ENCODE peak calls at places on chromosomes 6 and 20, in four cellular contexts. M, V, H and D are unnamed samples.

GRCh38 chr6:158031445-158032353 is 50.0 kb downstream of the SYNJ2 start:
- DNase-seq in M (no peak), V (peak; percentile 82), H (peak; percentile 95), D (no peak)

GRCh38 chr6:61134028-61134427 is 1152.0 kb downstream of the KHDRBS2 start:
- DNase-seq in M (no peak), V (no peak), H (no peak), D (no peak)

GRCh38 chr20:19654906-19655305 is 103.2 kb upstream of the RIN2 start:
- DNase-seq in M (no peak), V (no peak), H (no peak), D (no peak)

GRCh38 chr20:47204008-47204745 is 152.3 kb downstream of the ZMYND8 start:
- DNase-seq in M (no peak), V (no peak), H (peak; percentile 46), D (peak; percentile 79)

GRCh38 chr6:169852504-169853195 is 101.2 kb downstream of the ERMARD start:
- DNase-seq in M (no peak), V (no peak), H (no peak), D (no peak)

GRCh38 chr20:50540620-50541605 is 30.7 kb downstream of the PTPN1 start:
- DNase-seq in M (peak; percentile 19), V (no peak), H (peak; percentile 79), D (peak; percentile 55)

GRCh38 chr6:16955899-16956298 is 146.0 kb upstream of the STMND1 start:
- DNase-seq in M (no peak), V (no peak), H (no peak), D (no peak)

GRCh38 chr6:113936093-113936934 is 34.6 kb downstream of the HDAC2 start:
- DNase-seq in M (peak; percentile 59), V (peak; percentile 41), H (peak; percentile 76), D (no peak)

GRCh38 chr6:73393278-73393677 is 1.4 kb upstream of the DDX43 start:
- DNase-seq in M (no peak), V (no peak), H (no peak), D (no peak)

GRCh38 chr6:118784641-118785164 is 109.2 kb upstream of the ASF1A start:
- DNase-seq in M (no peak), V (no peak), H (no peak), D (no peak)

GRCh38 chr20:62049342-62050165 is 16.1 kb downstream of the TAF4 start:
- DNase-seq in M (no peak), V (no peak), H (no peak), D (no peak)

GRCh38 chr20:64152906-64153305 is 11.3 kb upstream of the MYT1 start:
- DNase-seq in M (no peak), V (no peak), H (no peak), D (no peak)

GRCh38 chr6:140623498-140623897 is 1249.0 kb upstream of the CITED2 start:
- DNase-seq in M (no peak), V (no peak), H (peak; percentile 92), D (no peak)

GRCh38 chr20:50472693-50473610 is 37.2 kb upstream of the PTPN1 start:
- DNase-seq in M (peak; percentile 23), V (no peak), H (no peak), D (no peak)

GRCh38 chr6:89059227-89059626 is 21.3 kb upstream of the PNRC1 start:
- DNase-seq in M (no peak), V (no peak), H (no peak), D (no peak)

GRCh38 chr20:62627901-62628612 is 14.2 kb upstream of the SLCO4A1 start:
- DNase-seq in M (no peak), V (no peak), H (peak; percentile 55), D (no peak)

DNA sequence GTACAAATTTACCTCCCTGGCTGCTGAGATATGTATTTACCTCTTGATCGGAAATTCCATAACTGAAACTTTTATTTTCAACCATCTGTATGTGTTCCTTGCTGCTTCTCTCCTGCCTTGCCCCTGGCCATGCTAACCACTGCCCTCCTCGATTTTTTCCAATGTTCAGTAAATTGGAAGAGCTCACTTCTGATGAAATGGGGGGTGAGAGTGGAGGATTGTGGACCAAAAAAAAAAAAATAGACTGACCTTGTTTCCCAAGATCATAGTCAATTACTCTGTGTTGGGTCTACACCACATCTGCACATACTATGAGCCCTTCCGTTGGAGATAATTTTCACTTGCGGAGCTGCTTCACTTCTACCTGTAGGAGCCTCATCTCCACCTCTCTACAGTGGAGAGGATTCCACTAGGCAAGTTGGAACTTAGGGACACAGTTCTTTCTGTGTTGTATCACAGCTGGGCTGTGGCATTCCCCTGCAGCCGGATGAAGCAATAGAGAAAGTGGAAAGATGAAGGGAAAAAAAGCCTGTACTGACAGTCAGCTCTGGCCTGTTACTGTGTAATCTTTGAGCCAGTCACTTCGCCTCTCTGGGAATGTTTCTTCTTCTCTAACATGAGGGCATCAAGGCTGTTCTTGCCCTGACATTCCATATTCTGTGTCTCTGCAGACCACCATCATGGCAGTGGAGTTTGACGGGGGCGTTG is 1.6 kb downstream of the PSMB9 start:
- DNase-seq in M (no peak), V (no peak), H (no peak), D (no peak)
- H3K27me3 ChIP-seq in M (peaks cover 81% of the 10 kb centered on the region), V (peaks cover 39% of the 10 kb centered on the region), H (no peaks in the 10 kb centered on the region), D (peaks cover 1% of the 10 kb centered on the region)

DNA sequence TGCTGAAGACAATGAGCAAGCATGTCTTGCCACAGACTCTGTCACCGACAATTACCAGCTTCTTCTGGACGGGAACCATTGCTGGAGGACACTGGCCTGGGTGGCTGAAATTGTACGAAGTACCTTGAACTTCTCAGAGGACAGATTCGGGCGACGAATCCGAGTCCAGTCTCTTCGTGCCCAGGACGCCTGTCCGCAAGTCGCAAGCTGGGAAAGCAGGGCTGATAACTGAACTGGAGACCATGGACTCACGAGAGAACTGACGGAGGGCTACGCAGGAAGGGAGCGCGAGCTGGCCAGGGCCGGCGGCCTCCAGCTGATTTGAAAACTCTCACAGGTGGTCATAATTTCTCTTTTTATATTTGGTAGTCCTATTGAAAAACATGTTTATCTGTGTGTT is 1229.5 kb upstream of the MAP3K7 start:
- DNase-seq in M (no peak), V (no peak), H (no peak), D (no peak)
- H3K4me3 ChIP-seq in M (no peak overlapping the region), V (no peak overlapping the region), H (no peak overlapping the region), D (no peak overlapping the region)

DNA sequence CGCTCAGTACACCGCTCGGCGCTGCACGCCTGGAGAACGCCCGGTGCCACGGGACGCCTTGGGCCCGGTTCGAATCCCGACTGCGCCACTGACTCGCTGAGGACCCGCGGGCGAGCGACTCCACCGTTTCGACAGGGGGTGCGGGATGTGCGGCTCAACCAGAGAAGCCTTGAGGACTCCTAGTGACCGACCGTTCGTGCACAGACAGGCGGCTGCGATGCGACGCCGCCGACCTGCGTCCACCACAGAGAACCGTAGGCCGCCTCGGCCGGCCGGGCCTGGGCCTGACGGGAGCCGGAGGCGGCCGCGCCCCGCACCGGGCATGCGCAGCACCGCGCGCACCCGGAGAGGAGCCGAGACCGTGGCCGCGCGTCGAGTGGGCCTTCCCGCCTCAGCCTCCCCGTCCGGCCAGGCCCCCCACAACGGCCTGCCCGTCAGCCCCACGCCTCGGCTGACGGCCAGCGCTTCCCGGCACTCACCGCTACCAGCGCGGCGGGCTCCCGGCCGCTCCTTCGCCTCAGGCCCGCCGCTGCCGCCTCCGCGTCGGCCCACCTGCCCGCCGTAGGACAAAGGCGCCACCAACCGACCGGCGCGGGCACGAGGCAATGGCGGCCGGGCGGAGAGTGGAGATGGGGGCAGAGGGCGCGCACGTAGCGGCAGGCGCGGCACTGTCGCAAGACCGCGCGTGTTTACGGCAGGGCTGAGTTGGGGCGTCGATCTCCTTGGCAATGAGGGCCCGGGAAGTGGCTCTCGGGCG is at the start of gene NCOA5:
- DNase-seq in M (peak; percentile 98), V (peak; percentile 92), H (peak; percentile 96), D (peak; percentile 99)
- TF ChIP-seq CTCF in M (peak; percentile 30), V (peak; percentile 69), H (peak; percentile 30), D (peak; percentile 52)

GRCh38 chr6:10382322-10382721 is 32.6 kb downstream of the TFAP2A start:
- DNase-seq in M (no peak), V (no peak), H (no peak), D (no peak)
- H3K27me3 ChIP-seq in M (peaks cover 96% of the 10 kb centered on the region), V (no peaks in the 10 kb centered on the region), H (peaks cover 43% of the 10 kb centered on the region), D (no peaks in the 10 kb centered on the region)